ENCODE peak calls at places on chromosomes 4 and X, in seven cellular contexts. C is fibroblast of mammary gland, Q is ascending aorta, B is OCI-LY7, L is non-pigmented ciliary epithelial cell, S is NCI-H1092, N is NCI-H1436. J is an unnamed sample.

GRCh38 chr4:155025762-155026457 is 182.5 kb upstream of the NPY2R start:
- DNase-seq in C (peak), Q (no peak), B (no peak), L (no peak), S (no peak), N (no peak), J (no peak)

GRCh38 chr4:67934628-67935027 is 28.7 kb downstream of the TMPRSS11A start:
- DNase-seq in C (no peak), Q (no peak), B (no peak), L (no peak), S (peak), N (peak), J (no peak)

GRCh38 chr4:94827481-94828110 is 69.8 kb downstream of the BMPR1B start:
- DNase-seq in C (peak), Q (no peak), B (no peak), L (peak), S (no peak), N (no peak), J (no peak)

GRCh38 chrX:107117993-107118321 is 665 bp downstream of the RBM41 start:
- DNase-seq in C (peak), Q (no peak), B (peak), L (no peak), S (no peak), N (no peak), J (no peak)

GRCh38 chrX:147333821-147334220 is 519.3 kb upstream of the CXorf51A start:
- DNase-seq in C (no peak), Q (no peak), B (no peak), L (no peak), S (no peak), N (no peak), J (no peak)

GRCh38 chrX:12799118-12799517 is 7.9 kb downstream of the PRPS2 start:
- DNase-seq in C (no peak), Q (no peak), B (no peak), L (no peak), S (no peak), N (no peak), J (no peak)

GRCh38 chr4:17574206-17574605 is 2.8 kb upstream of the LAP3 start:
- DNase-seq in C (no peak), Q (no peak), B (no peak), L (no peak), S (no peak), N (no peak), J (no peak)

GRCh38 chrX:9847071-9847470 is 60.8 kb downstream of the SHROOM2 start:
- DNase-seq in C (no peak), Q (no peak), B (no peak), L (no peak), S (no peak), N (no peak), J (no peak)

GRCh38 chr4:57063518-57063917 is 46.7 kb downstream of the IGFBP7 start:
- DNase-seq in C (no peak), Q (no peak), B (no peak), L (no peak), S (no peak), N (no peak), J (no peak)

GRCh38 chr4:73668806-73669205 is 48.6 kb upstream of the RASSF6 start:
- DNase-seq in C (peak), Q (no peak), B (no peak), L (no peak), S (peak), N (no peak), J (peak)

GRCh38 chr4:168765726-168766125 is 244.3 kb downstream of the CBR4 start:
- DNase-seq in C (peak), Q (peak), B (no peak), L (no peak), S (no peak), N (no peak), J (no peak)

GRCh38 chr4:148834804-148835598 is 392.8 kb upstream of the NR3C2 start:
- DNase-seq in C (peak), Q (no peak), B (peak), L (no peak), S (no peak), N (no peak), J (no peak)

GRCh38 chr4:52869196-52869595 is 7.1 kb downstream of the RASL11B start:
- DNase-seq in C (peak), Q (peak), B (no peak), L (no peak), S (peak), N (no peak), J (peak)

GRCh38 chr4:122537388-122538135 is 81.0 kb upstream of the IL2 start:
- DNase-seq in C (no peak), Q (no peak), B (no peak), L (no peak), S (no peak), N (no peak), J (no peak)

GRCh38 chr4:82621212-82621611 is 59.4 kb upstream of the TMEM150C start:
- DNase-seq in C (no peak), Q (no peak), B (no peak), L (no peak), S (no peak), N (no peak), J (no peak)

GRCh38 chr4:98516042-98516440 is 142.4 kb downstream of the TSPAN5 start:
- DNase-seq in C (peak), Q (no peak), B (no peak), L (peak), S (no peak), N (no peak), J (no peak)

GRCh38 chr4:109574443-109574850 is 14.4 kb downstream of the MCUB start:
- DNase-seq in C (peak), Q (no peak), B (peak), L (no peak), S (no peak), N (no peak), J (no peak)

GRCh38 chr4:27338530-27338929 is 477.9 kb downstream of the STIM2 start:
- DNase-seq in C (no peak), Q (no peak), B (no peak), L (no peak), S (no peak), N (no peak), J (no peak)